ENCODE peak calls at places on chromosomes 12 and 14, in four cellular contexts. K is A549, J is HepG2, B is upper lobe of left lung. S is an unnamed sample.
A peak's percentile ranks its signal among the peaks of the same experiment; 100 is the strongest.

GRCh38 chr12:6307521-6307920 is 3.0 kb upstream of the PLEKHG6 start:
- ATAC-seq in K (no peak), J (no peak), B (peak; percentile 50), S (peak; percentile 42)

GRCh38 chr12:39620664-39621658 is 1.4 kb upstream of the ABCD2 start:
- ATAC-seq in K (no peak), J (no peak), B (no peak), S (no peak)

GRCh38 chr14:106657460-106657859 is 1131.1 kb downstream of the TMEM121 start:
- ATAC-seq in K (no peak), J (no peak), B (no peak), S (no peak)

GRCh38 chr12:68559984-68560822 is 50.5 kb upstream of the RAP1B start:
- ATAC-seq in K (no peak), J (no peak), B (peak; percentile 92), S (peak; percentile 74)

GRCh38 chr12:120230326-120230973 is 29.5 kb upstream of the RPLP0 start:
- ATAC-seq in K (peak; percentile 73), J (peak; percentile 11), B (peak; percentile 65), S (peak; percentile 67)

GRCh38 chr14:55762595-55763232 is 182.7 kb downstream of the KTN1 start:
- ATAC-seq in K (no peak), J (no peak), B (no peak), S (no peak)

GRCh38 chr12:32334384-32334783 is 65.0 kb upstream of the FGD4 start:
- ATAC-seq in K (no peak), J (no peak), B (no peak), S (no peak)

GRCh38 chr12:3243376-3244084 is 166.4 kb downstream of the TSPAN9 start:
- ATAC-seq in K (no peak), J (no peak), B (no peak), S (no peak)

GRCh38 chr12:53208435-53208834 is 1.4 kb upstream of the ITGB7 start:
- ATAC-seq in K (no peak), J (no peak), B (no peak), S (peak; percentile 37)

GRCh38 chr12:2016862-2017723 is 12.8 kb upstream of the DCP1B start:
- ATAC-seq in K (no peak), J (no peak), B (no peak), S (no peak)

GRCh38 chr14:76024211-76024907 is 38.8 kb downstream of the IFT43 start:
- ATAC-seq in K (no peak), J (no peak), B (no peak), S (no peak)

GRCh38 chr12:89376202-89376529 is 23.9 kb upstream of the DUSP6 start:
- ATAC-seq in K (no peak), J (no peak), B (no peak), S (no peak)

GRCh38 chr12:130141901-130142683 is 20.2 kb upstream of the FZD10 start:
- ATAC-seq in K (no peak), J (no peak), B (no peak), S (no peak)

GRCh38 chr14:45212231-45212630 is 40.8 kb downstream of the MIS18BP1 start:
- ATAC-seq in K (no peak), J (no peak), B (no peak), S (no peak)

GRCh38 chr12:64652346-64652745 is 42.1 kb downstream of the RASSF3 start:
- ATAC-seq in K (no peak), J (no peak), B (no peak), S (no peak)

GRCh38 chr14:57389646-57390036 is 745 bp upstream of the NAA30 start:
- ATAC-seq in K (no peak), J (peak; percentile 2), B (no peak), S (no peak)

GRCh38 chr12:109053382-109054123 is 1.2 kb downstream of the USP30 start:
- ATAC-seq in K (no peak), J (peak; percentile 59), B (peak; percentile 8), S (no peak)

GRCh38 chr12:100127766-100128508 is 14.7 kb downstream of the BLTP3B start:
- ATAC-seq in K (peak; percentile 35), J (peak; percentile 74), B (peak; percentile 88), S (peak; percentile 80)

GRCh38 chr14:89294060-89294459 is 123.0 kb downstream of the FOXN3 start:
- ATAC-seq in K (no peak), J (no peak), B (no peak), S (no peak)

GRCh38 chr12:54442071-54442470 is 23.0 kb upstream of the ITGA5 start:
- ATAC-seq in K (no peak), J (no peak), B (no peak), S (no peak)

GRCh38 chr12:68393398-68393797 is 61.2 kb upstream of the MDM1 start:
- ATAC-seq in K (no peak), J (no peak), B (no peak), S (no peak)

GRCh38 chr14:88386395-88386794 is 938 bp downstream of the SPATA7 start:
- ATAC-seq in K (no peak), J (no peak), B (no peak), S (no peak)

GRCh38 chr12:5433840-5434646 is 2.1 kb downstream of the NTF3 start:
- ATAC-seq in K (no peak), J (no peak), B (no peak), S (no peak)

GRCh38 chr12:97308576-97309198 is 153.9 kb upstream of the RMST start:
- ATAC-seq in K (peak; percentile 59), J (no peak), B (peak; percentile 70), S (no peak)

DNA sequence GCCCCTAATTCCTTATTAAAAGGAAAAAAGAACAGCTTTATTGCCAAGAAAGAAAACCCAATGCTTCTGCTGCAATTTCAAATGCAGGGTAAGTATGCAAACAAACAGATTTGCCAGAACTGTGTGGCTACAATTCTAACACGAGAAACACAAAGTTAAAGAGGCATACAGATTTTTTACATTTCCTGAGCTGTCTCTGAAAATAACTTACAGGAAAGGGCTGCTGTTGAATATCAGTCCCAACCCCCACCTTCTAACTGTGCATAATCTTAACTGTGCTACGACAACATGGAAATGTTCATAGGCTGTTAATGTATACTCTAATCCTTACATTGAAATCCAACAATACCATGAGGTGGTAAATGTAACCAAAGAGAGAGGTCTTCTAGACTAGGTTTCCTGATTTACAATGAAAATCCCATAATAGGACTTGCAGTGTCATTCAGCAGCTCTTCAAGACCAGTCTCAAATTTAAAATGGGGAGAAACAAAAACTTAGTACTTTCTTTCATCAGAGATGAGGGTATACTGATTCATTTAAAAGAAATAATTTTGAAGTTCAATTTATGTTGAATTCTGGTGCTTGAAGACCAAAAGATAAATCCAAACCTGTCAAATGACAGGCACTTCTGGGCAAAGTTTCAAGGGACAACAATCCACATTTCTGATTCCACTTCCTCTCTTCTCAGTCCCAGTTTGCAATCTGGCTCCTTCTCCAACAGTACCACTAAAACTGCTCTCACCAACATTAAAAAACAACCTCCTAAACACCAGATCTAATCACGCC is 14.4 kb downstream of the FGD6 start:
- ATAC-seq in K (no peak), J (no peak), B (no peak), S (no peak)
- H3K27ac ChIP-seq in K (peak overlapping the region; percentile 99), J (no peak overlapping the region), B (peak overlapping the region; percentile 28), S (peak overlapping the region; percentile 50)

GRCh38 chr14:73757381-73757780 is 43.2 kb upstream of the PNMA1 start:
- ATAC-seq in K (no peak), J (no peak), B (no peak), S (no peak)

GRCh38 chr14:73753887-73754880 is 40.0 kb upstream of the PNMA1 start:
- ATAC-seq in K (peak; percentile 6), J (peak; percentile 37), B (peak; percentile 35), S (no peak)

GRCh38 chr14:73753043-73753886 is 39.1 kb upstream of the PNMA1 start:
- ATAC-seq in K (peak; percentile 29), J (peak; percentile 91), B (peak; percentile 18), S (peak; percentile 51)

GRCh38 chr14:73755434-73756014 is 41.3 kb upstream of the PNMA1 start:
- ATAC-seq in K (no peak), J (no peak), B (no peak), S (no peak)

DNA sequence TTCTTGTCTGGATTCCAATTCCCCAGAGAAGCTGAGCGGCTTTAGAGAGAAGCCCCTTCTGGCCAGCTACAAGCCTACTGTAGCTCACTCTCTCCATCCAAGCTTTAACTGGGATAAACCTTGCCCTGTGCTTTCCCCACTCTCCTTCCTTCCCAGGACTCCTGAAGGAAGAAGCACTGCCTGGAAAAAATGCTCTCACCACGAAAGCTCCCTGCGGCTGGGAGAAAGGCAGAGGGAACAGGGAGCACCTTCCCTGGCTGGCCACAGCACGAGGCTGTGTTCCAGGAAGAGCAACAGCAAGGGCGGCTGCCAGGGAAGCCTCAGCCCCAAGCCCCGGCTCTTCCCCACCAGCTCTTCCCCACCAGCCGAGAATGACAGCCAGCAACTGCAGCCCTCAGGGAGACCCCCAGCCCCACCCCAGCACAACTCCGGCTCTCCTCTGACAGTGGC is 40.8 kb upstream of the PNMA1 start:
- ATAC-seq in K (no peak), J (no peak), B (peak; percentile 30), S (no peak)
- TF ChIP-seq EP300 in K (no peak), J (no peak), B (no peak), S (no peak)

GRCh38 chr14:27485193-27485592 is 887.4 kb upstream of the NOVA1 start:
- ATAC-seq in K (no peak), J (no peak), B (no peak), S (no peak)
- H3K9me3 ChIP-seq in K (no peaks in the 10 kb centered on the region), J (peaks cover 79% of the 10 kb centered on the region), B (no peaks in the 10 kb centered on the region), S (no peaks in the 10 kb centered on the region)

DNA sequence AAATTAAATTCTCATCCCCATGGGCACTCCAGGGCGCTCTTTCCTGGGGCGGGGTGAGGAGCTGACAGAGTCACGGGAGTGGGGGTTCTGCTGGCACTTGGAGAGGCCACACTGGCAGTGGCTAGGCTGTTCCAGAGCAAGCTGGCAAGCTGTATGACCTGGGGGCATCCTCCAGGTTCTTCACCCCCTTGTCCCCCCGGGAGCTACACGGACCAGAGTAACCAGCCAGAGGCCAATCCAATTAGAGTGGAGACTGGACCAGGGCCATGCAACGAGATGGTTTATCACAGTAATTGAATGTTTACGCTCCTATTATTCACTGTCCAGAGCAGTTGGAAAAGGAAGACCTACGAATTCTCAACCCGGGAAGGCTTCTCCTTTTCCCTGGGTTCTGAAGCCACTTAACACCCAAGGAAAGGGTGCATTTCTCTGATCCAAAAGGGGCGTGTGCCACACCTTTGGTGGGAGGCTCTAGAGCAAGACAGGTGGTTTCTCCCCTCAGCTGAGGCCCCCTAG is 43.8 kb upstream of the PNMA1 start:
- ATAC-seq in K (no peak), J (no peak), B (no peak), S (no peak)
- H3K27ac ChIP-seq in K (peak overlapping the region; percentile 88), J (peak overlapping the region; percentile 95), B (peak overlapping the region; percentile 95), S (peak overlapping the region; percentile 99)

DNA sequence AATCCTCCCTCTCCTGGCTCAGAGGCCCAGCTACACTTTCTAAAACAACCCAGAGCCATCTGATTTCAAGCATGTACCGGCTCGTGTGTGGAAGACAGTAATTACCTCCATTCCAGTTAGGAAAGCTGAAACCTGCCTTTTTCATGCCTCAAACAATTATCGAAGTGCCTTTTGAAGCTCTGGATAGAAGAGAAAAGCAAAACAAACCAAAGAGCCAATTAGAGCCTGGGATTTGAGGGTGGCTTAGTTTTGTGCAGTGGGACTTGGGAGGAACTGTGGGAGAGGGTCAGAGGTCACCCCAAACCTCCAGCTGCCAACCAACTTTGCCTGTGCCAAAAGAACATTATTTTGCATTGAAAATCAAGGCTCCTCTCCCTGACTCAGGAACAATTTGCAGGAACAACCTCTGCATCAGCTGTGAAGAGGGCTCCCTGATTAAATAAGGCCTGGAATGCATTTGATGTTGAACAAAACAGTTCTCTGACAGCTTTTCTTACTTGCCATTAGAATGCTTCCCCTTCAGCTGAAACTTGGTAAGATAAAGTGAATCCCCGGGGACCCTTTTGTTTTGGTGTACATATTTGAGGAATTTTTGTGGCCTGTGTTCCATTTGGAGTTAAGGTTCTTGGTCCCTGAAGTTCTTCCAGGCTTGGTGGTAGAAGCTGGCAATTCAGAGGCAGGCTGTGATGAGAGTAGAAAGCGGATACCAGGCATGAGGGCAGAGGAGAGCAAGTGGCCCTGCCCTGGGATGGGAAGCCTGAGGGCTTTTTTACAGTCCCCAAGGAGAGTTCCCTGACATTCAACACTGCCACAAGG is 270.1 kb downstream of the ZFP36L1 start:
- ATAC-seq in K (no peak), J (peak; percentile 8), B (no peak), S (peak; percentile 38)
- TF ChIP-seq EP300 in K (no peak), J (no peak), B (no peak), S (no peak)